ENCODE peak calls at places on chromosomes 5 and 9, in seven cellular contexts. One of them, this sample, is unnamed.

GRCh38 chr5:139768802-139769465 is 26.7 kb upstream of the PSD2 start:
- DNase-seq in activated T-helper 1 cell treated with Interleukin-2 at 50 U/mL for 16 hours: no peak
- DNase-seq in coronary artery: no peak
- DNase-seq in brain microvascular endothelial cell: peak; percentile 10
- DNase-seq in epithelial cell of prostate: no peak
- DNase-seq in astrocyte of the cerebellum: no peak
- DNase-seq in breast epithelium: no peak
- DNase-seq in this sample: no peak

GRCh38 chr9:9003184-9003583 is 1203.6 kb upstream of the DMAC1 start:
- DNase-seq in coronary artery: no peak
- DNase-seq in activated T-helper 1 cell treated with Interleukin-2 at 50 U/mL for 16 hours: no peak
- DNase-seq in brain microvascular endothelial cell: peak; percentile 13
- DNase-seq in astrocyte of the cerebellum: peak; percentile 13
- DNase-seq in epithelial cell of prostate: no peak
- DNase-seq in breast epithelium: no peak
- DNase-seq in this sample: no peak

GRCh38 chr9:127919253-127919815 is 2.5 kb upstream of the ST6GALNAC4 start:
- DNase-seq in breast epithelium: peak; percentile 88
- DNase-seq in astrocyte of the cerebellum: peak; percentile 94
- DNase-seq in epithelial cell of prostate: peak; percentile 94
- DNase-seq in brain microvascular endothelial cell: peak; percentile 98
- DNase-seq in activated T-helper 1 cell treated with Interleukin-2 at 50 U/mL for 16 hours: no peak
- DNase-seq in coronary artery: peak; percentile 96
- DNase-seq in this sample: peak; percentile 98

GRCh38 chr5:115511632-115512031 is 32.9 kb downstream of the FEM1C start:
- DNase-seq in breast epithelium: no peak
- DNase-seq in coronary artery: no peak
- DNase-seq in brain microvascular endothelial cell: no peak
- DNase-seq in astrocyte of the cerebellum: no peak
- DNase-seq in activated T-helper 1 cell treated with Interleukin-2 at 50 U/mL for 16 hours: no peak
- DNase-seq in epithelial cell of prostate: no peak
- DNase-seq in this sample: no peak

GRCh38 chr5:162512935-162513575 is 445.5 kb downstream of the GABRG2 start:
- DNase-seq in breast epithelium: no peak
- DNase-seq in coronary artery: no peak
- DNase-seq in brain microvascular endothelial cell: no peak
- DNase-seq in activated T-helper 1 cell treated with Interleukin-2 at 50 U/mL for 16 hours: no peak
- DNase-seq in astrocyte of the cerebellum: no peak
- DNase-seq in epithelial cell of prostate: no peak
- DNase-seq in this sample: no peak

GRCh38 chr9:131994364-131995110 is 85.1 kb downstream of the MED27 start:
- DNase-seq in coronary artery: no peak
- DNase-seq in brain microvascular endothelial cell: no peak
- DNase-seq in epithelial cell of prostate: no peak
- DNase-seq in breast epithelium: no peak
- DNase-seq in astrocyte of the cerebellum: no peak
- DNase-seq in activated T-helper 1 cell treated with Interleukin-2 at 50 U/mL for 16 hours: no peak
- DNase-seq in this sample: no peak

GRCh38 chr9:5352637-5353248 is 13.1 kb upstream of the RLN1 start:
- DNase-seq in coronary artery: no peak
- DNase-seq in activated T-helper 1 cell treated with Interleukin-2 at 50 U/mL for 16 hours: no peak
- DNase-seq in astrocyte of the cerebellum: no peak
- DNase-seq in brain microvascular endothelial cell: no peak
- DNase-seq in epithelial cell of prostate: no peak
- DNase-seq in breast epithelium: no peak
- DNase-seq in this sample: no peak

GRCh38 chr5:125140855-125141254 is 394.4 kb upstream of the ZNF608 start:
- DNase-seq in coronary artery: no peak
- DNase-seq in activated T-helper 1 cell treated with Interleukin-2 at 50 U/mL for 16 hours: no peak
- DNase-seq in epithelial cell of prostate: no peak
- DNase-seq in breast epithelium: no peak
- DNase-seq in brain microvascular endothelial cell: peak; percentile 60
- DNase-seq in astrocyte of the cerebellum: no peak
- DNase-seq in this sample: peak; percentile 72

GRCh38 chr5:1255081-1255561 is 29.9 kb downstream of the SLC6A18 start:
- DNase-seq in astrocyte of the cerebellum: no peak
- DNase-seq in activated T-helper 1 cell treated with Interleukin-2 at 50 U/mL for 16 hours: peak; percentile 33
- DNase-seq in breast epithelium: no peak
- DNase-seq in brain microvascular endothelial cell: no peak
- DNase-seq in coronary artery: no peak
- DNase-seq in epithelial cell of prostate: no peak
- DNase-seq in this sample: no peak

GRCh38 chr9:125302241-125302640 is 40.6 kb downstream of the GAPVD1 start:
- DNase-seq in brain microvascular endothelial cell: no peak
- DNase-seq in epithelial cell of prostate: no peak
- DNase-seq in astrocyte of the cerebellum: no peak
- DNase-seq in coronary artery: no peak
- DNase-seq in breast epithelium: no peak
- DNase-seq in activated T-helper 1 cell treated with Interleukin-2 at 50 U/mL for 16 hours: no peak
- DNase-seq in this sample: no peak